ENCODE peak calls at places on chromosomes 4 and X, in five cellular contexts. One of them, this sample, is unnamed.

GRCh38 chrX:86806786-86807185 is 658.5 kb downstream of the DACH2 start:
- DNase-seq in substantia nigra: no peak
- DNase-seq in EL: no peak
- DNase-seq in iris pigment epithelial cell: peak
- DNase-seq in NCI-H2081 treated with DMSO at 0.1 percent for 48 hours: peak
- DNase-seq in this sample: peak

GRCh38 chr4:129804458-129804981 is 708.6 kb downstream of the C4orf33 start:
- DNase-seq in iris pigment epithelial cell: no peak
- DNase-seq in substantia nigra: no peak
- DNase-seq in EL: no peak
- DNase-seq in NCI-H2081 treated with DMSO at 0.1 percent for 48 hours: peak
- DNase-seq in this sample: no peak

GRCh38 chrX:151790421-151791160 is 56.0 kb downstream of the CNGA2 start:
- DNase-seq in substantia nigra: no peak
- DNase-seq in iris pigment epithelial cell: peak
- DNase-seq in EL: no peak
- DNase-seq in NCI-H2081 treated with DMSO at 0.1 percent for 48 hours: no peak
- DNase-seq in this sample: peak

GRCh38 chr4:15457401-15458201 is 12.1 kb upstream of the CC2D2A start:
- DNase-seq in iris pigment epithelial cell: peak
- DNase-seq in EL: peak
- DNase-seq in substantia nigra: no peak
- DNase-seq in NCI-H2081 treated with DMSO at 0.1 percent for 48 hours: peak
- DNase-seq in this sample: peak

GRCh38 chr4:92047209-92047877 is 256.4 kb upstream of the GRID2 start:
- DNase-seq in EL: no peak
- DNase-seq in iris pigment epithelial cell: no peak
- DNase-seq in NCI-H2081 treated with DMSO at 0.1 percent for 48 hours: no peak
- DNase-seq in substantia nigra: no peak
- DNase-seq in this sample: no peak

GRCh38 chrX:64894454-64895038 is 81.7 kb downstream of the ZC4H2 start:
- DNase-seq in EL: peak
- DNase-seq in NCI-H2081 treated with DMSO at 0.1 percent for 48 hours: no peak
- DNase-seq in substantia nigra: no peak
- DNase-seq in iris pigment epithelial cell: peak
- DNase-seq in this sample: peak

GRCh38 chr4:126395661-126396060 is 1080.9 kb downstream of the FAT4 start:
- DNase-seq in EL: no peak
- DNase-seq in NCI-H2081 treated with DMSO at 0.1 percent for 48 hours: no peak
- DNase-seq in iris pigment epithelial cell: peak
- DNase-seq in substantia nigra: no peak
- DNase-seq in this sample: peak

GRCh38 chr4:109928327-109929045 is 15.8 kb downstream of the EGF start:
- DNase-seq in NCI-H2081 treated with DMSO at 0.1 percent for 48 hours: no peak
- DNase-seq in EL: no peak
- DNase-seq in iris pigment epithelial cell: no peak
- DNase-seq in substantia nigra: no peak
- DNase-seq in this sample: no peak